ENCODE peak calls at places on chromosomes 11 and 22, in seven cellular contexts. One of them, this sample, is unnamed.
A peak's percentile ranks its signal among the peaks of the same experiment; 100 is the strongest.

GRCh38 chr11:12785901-12786300 is 111.7 kb downstream of the TEAD1 start:
- DNase-seq in lung: no peak
- DNase-seq in WTC11: no peak
- DNase-seq in PC-3: no peak
- DNase-seq in transverse colon: no peak
- DNase-seq in MCF 10A: no peak
- DNase-seq in GM10248: no peak
- DNase-seq in this sample: no peak

GRCh38 chr11:131025020-131025419 is 108.7 kb upstream of the SNX19 start:
- DNase-seq in lung: no peak
- DNase-seq in WTC11: peak; percentile 28
- DNase-seq in PC-3: peak; percentile 74
- DNase-seq in transverse colon: no peak
- DNase-seq in MCF 10A: peak; percentile 65
- DNase-seq in GM10248: no peak
- DNase-seq in this sample: no peak

GRCh38 chr11:2207212-2207611 is 35.6 kb upstream of the TH start:
- DNase-seq in lung: no peak
- DNase-seq in WTC11: no peak
- DNase-seq in PC-3: no peak
- DNase-seq in transverse colon: no peak
- DNase-seq in MCF 10A: no peak
- DNase-seq in GM10248: no peak
- DNase-seq in this sample: peak; percentile 77

GRCh38 chr11:407651-408080 is 7.1 kb downstream of the SIGIRR start:
- DNase-seq in lung: no peak
- DNase-seq in WTC11: no peak
- DNase-seq in PC-3: no peak
- DNase-seq in transverse colon: no peak
- DNase-seq in MCF 10A: no peak
- DNase-seq in GM10248: no peak
- DNase-seq in this sample: no peak

GRCh38 chr11:60775420-60775961 is 9.6 kb upstream of the MS4A10 start:
- DNase-seq in lung: peak; percentile 86
- DNase-seq in WTC11: peak; percentile 93
- DNase-seq in PC-3: peak; percentile 97
- DNase-seq in transverse colon: peak; percentile 91
- DNase-seq in MCF 10A: peak; percentile 79
- DNase-seq in GM10248: peak; percentile 87
- DNase-seq in this sample: peak; percentile 93

GRCh38 chr11:73343076-73343833 is 32.9 kb upstream of the RELT start:
- DNase-seq in lung: no peak
- DNase-seq in WTC11: peak; percentile 50
- DNase-seq in PC-3: peak; percentile 21
- DNase-seq in transverse colon: no peak
- DNase-seq in MCF 10A: no peak
- DNase-seq in GM10248: no peak
- DNase-seq in this sample: no peak

GRCh38 chr11:94774345-94774744 is 6.2 kb downstream of the AMOTL1 start:
- DNase-seq in lung: no peak
- DNase-seq in WTC11: no peak
- DNase-seq in PC-3: peak; percentile 54
- DNase-seq in transverse colon: no peak
- DNase-seq in MCF 10A: no peak
- DNase-seq in GM10248: no peak
- DNase-seq in this sample: no peak

GRCh38 chr11:103396237-103396636 is 287.0 kb downstream of the DYNC2H1 start:
- DNase-seq in lung: no peak
- DNase-seq in WTC11: no peak
- DNase-seq in PC-3: no peak
- DNase-seq in transverse colon: no peak
- DNase-seq in MCF 10A: no peak
- DNase-seq in GM10248: no peak
- DNase-seq in this sample: no peak

GRCh38 chr22:35357883-35358621 is 22.8 kb upstream of the HMOX1 start:
- DNase-seq in lung: no peak
- DNase-seq in WTC11: no peak
- DNase-seq in PC-3: peak; percentile 95
- DNase-seq in transverse colon: no peak
- DNase-seq in MCF 10A: peak; percentile 74
- DNase-seq in GM10248: no peak
- DNase-seq in this sample: no peak

GRCh38 chr22:37166675-37167066 is 17.0 kb upstream of the IL2RB start:
- DNase-seq in lung: peak; percentile 83
- DNase-seq in WTC11: peak; percentile 84
- DNase-seq in PC-3: peak; percentile 75
- DNase-seq in transverse colon: peak; percentile 91
- DNase-seq in MCF 10A: peak; percentile 75
- DNase-seq in GM10248: peak; percentile 88
- DNase-seq in this sample: peak; percentile 92

GRCh38 chr11:65861165-65861505 is 902 bp downstream of the MUS81 start:
- DNase-seq in lung: no peak
- DNase-seq in WTC11: no peak
- DNase-seq in PC-3: peak; percentile 35
- DNase-seq in transverse colon: peak; percentile 27
- DNase-seq in MCF 10A: no peak
- DNase-seq in GM10248: no peak
- DNase-seq in this sample: no peak

GRCh38 chr11:35621620-35622019 is 3.4 kb downstream of the FJX1 start:
- DNase-seq in lung: no peak
- DNase-seq in WTC11: no peak
- DNase-seq in PC-3: peak; percentile 76
- DNase-seq in transverse colon: no peak
- DNase-seq in MCF 10A: peak; percentile 22
- DNase-seq in GM10248: no peak
- DNase-seq in this sample: no peak

GRCh38 chr11:57324154-57324885 is 432 bp downstream of the TNKS1BP1 start:
- DNase-seq in lung: peak; percentile 49
- DNase-seq in WTC11: peak; percentile 72
- DNase-seq in PC-3: peak; percentile 20
- DNase-seq in transverse colon: peak; percentile 49
- DNase-seq in MCF 10A: peak; percentile 36
- DNase-seq in GM10248: peak; percentile 57
- DNase-seq in this sample: peak; percentile 89

GRCh38 chr11:109865558-109866186 is 227.5 kb upstream of the ZC3H12C start:
- DNase-seq in lung: no peak
- DNase-seq in WTC11: peak; percentile 12
- DNase-seq in PC-3: peak; percentile 62
- DNase-seq in transverse colon: no peak
- DNase-seq in MCF 10A: peak; percentile 4
- DNase-seq in GM10248: no peak
- DNase-seq in this sample: no peak

GRCh38 chr22:44729391-44730012 is 22.9 kb upstream of the ARHGAP8 start:
- DNase-seq in lung: peak; percentile 43
- DNase-seq in WTC11: no peak
- DNase-seq in PC-3: no peak
- DNase-seq in transverse colon: no peak
- DNase-seq in MCF 10A: no peak
- DNase-seq in GM10248: no peak
- DNase-seq in this sample: no peak
- TF ChIP-seq CTCF in lung: no peak
- TF ChIP-seq CTCF in WTC11: no peak
- TF ChIP-seq CTCF in PC-3: no peak
- TF ChIP-seq CTCF in transverse colon: no peak
- TF ChIP-seq CTCF in MCF 10A: no peak
- TF ChIP-seq CTCF in GM10248: no peak
- TF ChIP-seq CTCF in this sample: no peak

GRCh38 chr22:41147722-41148121 is 55.3 kb downstream of the EP300 start:
- DNase-seq in lung: no peak
- DNase-seq in WTC11: no peak
- DNase-seq in PC-3: no peak
- DNase-seq in transverse colon: no peak
- DNase-seq in MCF 10A: no peak
- DNase-seq in GM10248: no peak
- DNase-seq in this sample: no peak

DNA sequence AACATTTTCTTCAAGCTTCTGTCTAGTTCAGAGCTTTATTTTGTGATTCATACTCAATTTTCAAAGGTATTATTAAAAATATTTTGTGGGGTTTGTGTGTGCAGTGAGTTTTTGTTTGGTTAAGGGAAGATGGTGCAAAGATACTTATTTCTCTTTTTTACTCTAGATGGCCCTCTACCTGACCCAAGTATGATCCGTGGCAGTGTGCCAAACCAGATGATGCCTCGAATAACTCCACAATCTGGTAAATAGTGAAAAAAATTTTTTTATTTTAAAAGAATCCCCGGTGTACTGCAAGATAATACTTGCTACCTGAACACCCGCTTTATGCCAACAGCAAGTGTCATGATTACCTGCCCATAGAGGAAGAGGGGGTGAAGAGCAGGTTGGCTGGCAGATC is 54.2 kb downstream of the EP300 start:
- DNase-seq in lung: no peak
- DNase-seq in WTC11: no peak
- DNase-seq in PC-3: no peak
- DNase-seq in transverse colon: no peak
- DNase-seq in MCF 10A: peak; percentile 11
- DNase-seq in GM10248: no peak
- DNase-seq in this sample: no peak
- TF ChIP-seq CTCF in lung: no peak
- TF ChIP-seq CTCF in WTC11: no peak
- TF ChIP-seq CTCF in PC-3: no peak
- TF ChIP-seq CTCF in transverse colon: no peak
- TF ChIP-seq CTCF in MCF 10A: no peak
- TF ChIP-seq CTCF in GM10248: no peak
- TF ChIP-seq CTCF in this sample: no peak

GRCh38 chr22:29152045-29152380 is 53.7 kb upstream of the EMID1 start:
- DNase-seq in lung: no peak
- DNase-seq in WTC11: peak; percentile 56
- DNase-seq in PC-3: no peak
- DNase-seq in transverse colon: no peak
- DNase-seq in MCF 10A: no peak
- DNase-seq in GM10248: no peak
- DNase-seq in this sample: no peak
- TF ChIP-seq CTCF in lung: no peak
- TF ChIP-seq CTCF in WTC11: no peak
- TF ChIP-seq CTCF in PC-3: no peak
- TF ChIP-seq CTCF in transverse colon: no peak
- TF ChIP-seq CTCF in MCF 10A: no peak
- TF ChIP-seq CTCF in GM10248: no peak
- TF ChIP-seq CTCF in this sample: no peak

DNA sequence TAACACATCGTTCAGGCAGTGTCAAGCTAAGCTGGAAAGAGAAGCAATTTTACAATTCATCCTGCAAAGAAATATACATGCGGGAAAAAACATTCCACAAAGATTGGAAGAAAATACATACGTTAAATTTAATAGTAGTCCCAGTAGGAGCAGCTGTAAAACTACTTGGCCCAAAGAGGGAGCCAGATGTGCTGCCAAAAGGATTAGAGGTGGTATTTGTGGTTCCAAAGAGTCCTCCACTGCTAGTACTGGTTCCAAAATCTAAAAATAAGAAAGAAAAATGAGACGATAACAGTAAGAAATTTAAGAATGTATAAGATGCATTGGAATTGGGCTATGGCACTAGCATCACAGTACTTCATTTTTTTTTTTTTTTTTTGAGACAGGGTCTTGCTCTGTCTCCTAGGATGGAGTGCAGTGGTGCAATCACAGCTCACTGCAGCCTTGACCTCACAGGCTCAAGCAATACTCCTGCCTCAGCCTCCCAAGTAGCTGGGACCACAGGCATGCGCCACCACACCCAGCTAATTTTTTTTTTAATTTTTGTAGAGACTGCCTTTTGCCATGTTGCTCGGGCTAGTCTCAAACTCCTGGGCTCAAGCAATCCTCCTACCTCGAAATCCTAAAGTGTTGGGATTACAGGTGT is 21.5 kb downstream of the NUP98 start:
- DNase-seq in lung: no peak
- DNase-seq in WTC11: no peak
- DNase-seq in PC-3: no peak
- DNase-seq in transverse colon: no peak
- DNase-seq in MCF 10A: no peak
- DNase-seq in GM10248: no peak
- DNase-seq in this sample: no peak
- TF ChIP-seq CTCF in lung: no peak
- TF ChIP-seq CTCF in WTC11: no peak
- TF ChIP-seq CTCF in PC-3: peak; percentile 9
- TF ChIP-seq CTCF in transverse colon: no peak
- TF ChIP-seq CTCF in MCF 10A: no peak
- TF ChIP-seq CTCF in GM10248: no peak
- TF ChIP-seq CTCF in this sample: no peak

This sample was measured in osteocyte.